ENCODE peak calls at places on chromosomes 4 and X, in nine cellular contexts. C is HCT116, E is left ventricle myocardium inferior, Q is ovary, O is fibroblast of lung, K is A549, T is kidney, X is upper lobe of right lung, G is K562. F is an unnamed sample. For H3K9me3, the result is how much of the 10 kb centered on the place peaks cover.

GRCh38 chrX:149540621-149541520 is at the start of gene EOLA1:
- DNase-seq in O (peak), Q (no peak), K (peak), G (no peak), T (peak), X (peak), E (peak), C (peak), F (peak)

GRCh38 chrX:55057691-55058249 is 17.1 kb upstream of the PAGE2B start:
- DNase-seq in E (no peak), O (peak), K (peak), G (peak), C (peak), Q (no peak), X (no peak), T (no peak), F (no peak)

GRCh38 chrX:134459683-134460004 is 321 bp upstream of the HPRT1 start:
- DNase-seq in Q (no peak), C (no peak), O (peak), K (peak), G (no peak), T (no peak), E (no peak), X (no peak), F (no peak)

GRCh38 chr4:75011131-75011795 is 78.3 kb downstream of the PARM1 start:
- DNase-seq in O (no peak), K (no peak), G (no peak), E (no peak), C (no peak), Q (no peak), T (no peak), X (no peak), F (no peak)

GRCh38 chr4:48290146-48290772 is 20.6 kb upstream of the TEC start:
- DNase-seq in C (peak), O (peak), K (peak), E (no peak), G (peak), X (no peak), T (no peak), Q (no peak), F (no peak)

GRCh38 chr4:109846395-109847098 is 1.4 kb upstream of the LRIT3 start:
- DNase-seq in O (no peak), K (no peak), G (no peak), T (no peak), X (no peak), Q (no peak), C (no peak), E (no peak), F (no peak)

GRCh38 chr4:20256381-20256881 is 4.7 kb downstream of the SLIT2 start:
- DNase-seq in K (no peak), X (no peak), O (peak), T (no peak), G (no peak), C (no peak), E (no peak), Q (no peak), F (no peak)

GRCh38 chr4:89519771-89520170 is 212.2 kb upstream of the GPRIN3 start:
- DNase-seq in T (no peak), O (no peak), K (no peak), G (no peak), X (no peak), E (no peak), C (no peak), Q (no peak), F (no peak)

GRCh38 chrX:110050885-110051284 is 48.0 kb downstream of the TMEM164 start:
- DNase-seq in G (no peak), Q (no peak), T (no peak), X (no peak), C (no peak), O (no peak), K (no peak), E (no peak), F (no peak)

GRCh38 chr4:67261971-67262370 is 283.3 kb downstream of the CENPC start:
- DNase-seq in C (no peak), Q (no peak), T (no peak), X (no peak), O (no peak), G (no peak), K (no peak), E (no peak), F (no peak)

GRCh38 chr4:25113915-25114904 is 46.0 kb downstream of the SEPSECS start:
- DNase-seq in G (no peak), C (no peak), Q (no peak), E (no peak), K (no peak), X (no peak), T (no peak), O (peak), F (no peak)

GRCh38 chr4:105093975-105094374 is 52.7 kb upstream of the TET2 start:
- DNase-seq in E (no peak), C (no peak), G (no peak), X (no peak), Q (no peak), O (no peak), K (no peak), T (no peak), F (no peak)

GRCh38 chr4:17662694-17663093 is 48.3 kb downstream of the MED28 start:
- DNase-seq in E (no peak), C (no peak), K (no peak), T (no peak), G (no peak), X (no peak), Q (no peak), O (peak), F (no peak)

GRCh38 chr4:53916431-53916889 is 147.9 kb downstream of the CHIC2 start:
- DNase-seq in Q (no peak), G (no peak), X (no peak), E (no peak), T (no peak), O (no peak), C (no peak), K (no peak), F (no peak)

GRCh38 chr4:48909697-48910096 is 3.1 kb upstream of the OCIAD2 start:
- DNase-seq in E (no peak), T (peak), G (no peak), X (no peak), K (peak), O (peak), Q (no peak), C (peak), F (peak)

GRCh38 chr4:8289956-8290700 is 20.6 kb downstream of the HTRA3 start:
- DNase-seq in E (peak), O (no peak), C (no peak), K (no peak), Q (peak), T (peak), G (no peak), X (peak), F (peak)

GRCh38 chr4:73212982-73213730 is 45.4 kb downstream of the ANKRD17 start:
- DNase-seq in X (no peak), Q (no peak), T (no peak), K (no peak), O (no peak), G (no peak), E (no peak), C (no peak), F (no peak)

GRCh38 chrX:3299626-3300025 is 46.8 kb downstream of the MXRA5 start:
- DNase-seq in O (peak), X (no peak), T (no peak), G (no peak), K (no peak), E (no peak), Q (no peak), C (no peak), F (no peak)

GRCh38 chr4:15414601-15415091 is 13.2 kb upstream of the C1QTNF7 start:
- DNase-seq in Q (no peak), O (peak), C (no peak), X (no peak), E (no peak), K (peak), T (no peak), G (no peak), F (no peak)

GRCh38 chr4:98332017-98332416 is 70.8 kb downstream of the RAP1GDS1 start:
- DNase-seq in O (no peak), G (no peak), C (no peak), Q (no peak), T (no peak), K (no peak), X (no peak), E (no peak), F (no peak)

GRCh38 chrX:120568047-120568446 is 7.3 kb upstream of the CUL4B start:
- DNase-seq in C (no peak), X (no peak), Q (no peak), E (no peak), G (no peak), K (no peak), T (no peak), O (no peak), F (no peak)

GRCh38 chr4:169080970-169081369 is 70.9 kb upstream of the CBR4 start:
- DNase-seq in Q (no peak), E (no peak), G (no peak), K (no peak), T (no peak), X (no peak), O (peak), C (no peak), F (no peak)

GRCh38 chr4:6300359-6300758 is 30.7 kb downstream of the WFS1 start:
- DNase-seq in G (no peak), T (no peak), K (no peak), O (no peak), E (no peak), X (no peak), C (no peak), Q (no peak), F (peak)

GRCh38 chr4:102064747-102065442 is 274.4 kb downstream of the BANK1 start:
- DNase-seq in O (no peak), X (no peak), Q (no peak), G (no peak), T (no peak), K (no peak), C (no peak), E (no peak), F (no peak)

GRCh38 chr4:107035711-107036601 is at the start of gene DKK2:
- DNase-seq in Q (peak), O (no peak), X (peak), C (no peak), T (peak), E (no peak), K (no peak), G (no peak), F (peak)

GRCh38 chrX:130482871-130483270 is 81.1 kb downstream of the RBMX2 start:
- DNase-seq in Q (no peak), E (no peak), K (no peak), O (no peak), C (no peak), G (no peak), T (no peak), X (no peak), F (no peak)

GRCh38 chr4:3725936-3726895 is 40.0 kb upstream of the ADRA2C start:
- DNase-seq in C (no peak), E (no peak), K (peak), O (no peak), Q (no peak), G (no peak), X (no peak), T (no peak), F (no peak)

GRCh38 chr4:59597536-59598232 is 1602.4 kb upstream of the ADGRL3 start:
- DNase-seq in G (no peak), X (peak), O (no peak), C (no peak), T (no peak), K (no peak), E (no peak), Q (no peak), F (no peak)

GRCh38 chr4:183971938-183972490 is 66.9 kb downstream of the STOX2 start:
- DNase-seq in E (peak), C (no peak), G (no peak), T (no peak), O (no peak), X (no peak), K (no peak), Q (no peak), F (no peak)

GRCh38 chrX:134846042-134846441 is 144.7 kb upstream of the SMIM10 start:
- DNase-seq in K (no peak), G (no peak), T (no peak), C (no peak), Q (no peak), E (no peak), X (no peak), O (no peak), F (no peak)

GRCh38 chr4:147640331-147640730 is 23.1 kb downstream of the TMEM184C start:
- DNase-seq in O (no peak), T (no peak), K (no peak), X (no peak), G (no peak), Q (no peak), C (no peak), E (no peak), F (no peak)

GRCh38 chrX:103741879-103742278 is 31.2 kb downstream of the TMEM31 start:
- DNase-seq in T (no peak), C (no peak), O (no peak), E (no peak), G (no peak), K (no peak), Q (no peak), X (no peak), F (no peak)

GRCh38 chr4:54255881-54256280 is 26.8 kb downstream of the PDGFRA start:
- DNase-seq in K (no peak), C (no peak), T (no peak), X (no peak), O (peak), Q (no peak), G (no peak), E (no peak), F (no peak)

GRCh38 chr4:25908491-25908901 is 5.5 kb upstream of the SMIM20 start:
- DNase-seq in X (no peak), C (peak), G (no peak), T (no peak), E (no peak), Q (no peak), K (peak), O (peak), F (no peak)

GRCh38 chrX:110180928-110181310 is 137.0 kb downstream of the AMMECR1 start:
- DNase-seq in C (peak), Q (no peak), K (peak), X (no peak), O (peak), T (no peak), E (no peak), G (no peak), F (no peak)

GRCh38 chrX:80335062-80335830 is 85.0 kb upstream of the TENT5D start:
- DNase-seq in T (peak), C (no peak), X (peak), G (peak), K (peak), O (no peak), Q (peak), E (peak), F (peak)

GRCh38 chr4:158913766-158914165 is 144.9 kb downstream of the FNIP2 start:
- DNase-seq in Q (no peak), E (no peak), X (no peak), O (no peak), C (no peak), T (no peak), K (no peak), G (no peak), F (no peak)

GRCh38 chr4:100165809-100166208 is 24.5 kb downstream of the DDIT4L start:
- DNase-seq in C (no peak), X (no peak), K (no peak), Q (no peak), G (no peak), O (no peak), T (no peak), E (no peak), F (no peak)

GRCh38 chr4:100168521-100168920 is 21.7 kb downstream of the DDIT4L start:
- DNase-seq in E (no peak), C (no peak), Q (no peak), T (no peak), G (no peak), K (no peak), X (no peak), O (peak), F (no peak)

GRCh38 chr4:100166297-100167034 is 23.8 kb downstream of the DDIT4L start:
- DNase-seq in X (no peak), E (no peak), O (no peak), T (no peak), G (no peak), Q (no peak), C (no peak), K (no peak), F (no peak)

GRCh38 chr4:100162027-100162685 is 28.1 kb downstream of the DDIT4L start:
- DNase-seq in T (no peak), X (no peak), Q (no peak), G (no peak), C (no peak), K (no peak), O (no peak), E (no peak), F (no peak)

DNA sequence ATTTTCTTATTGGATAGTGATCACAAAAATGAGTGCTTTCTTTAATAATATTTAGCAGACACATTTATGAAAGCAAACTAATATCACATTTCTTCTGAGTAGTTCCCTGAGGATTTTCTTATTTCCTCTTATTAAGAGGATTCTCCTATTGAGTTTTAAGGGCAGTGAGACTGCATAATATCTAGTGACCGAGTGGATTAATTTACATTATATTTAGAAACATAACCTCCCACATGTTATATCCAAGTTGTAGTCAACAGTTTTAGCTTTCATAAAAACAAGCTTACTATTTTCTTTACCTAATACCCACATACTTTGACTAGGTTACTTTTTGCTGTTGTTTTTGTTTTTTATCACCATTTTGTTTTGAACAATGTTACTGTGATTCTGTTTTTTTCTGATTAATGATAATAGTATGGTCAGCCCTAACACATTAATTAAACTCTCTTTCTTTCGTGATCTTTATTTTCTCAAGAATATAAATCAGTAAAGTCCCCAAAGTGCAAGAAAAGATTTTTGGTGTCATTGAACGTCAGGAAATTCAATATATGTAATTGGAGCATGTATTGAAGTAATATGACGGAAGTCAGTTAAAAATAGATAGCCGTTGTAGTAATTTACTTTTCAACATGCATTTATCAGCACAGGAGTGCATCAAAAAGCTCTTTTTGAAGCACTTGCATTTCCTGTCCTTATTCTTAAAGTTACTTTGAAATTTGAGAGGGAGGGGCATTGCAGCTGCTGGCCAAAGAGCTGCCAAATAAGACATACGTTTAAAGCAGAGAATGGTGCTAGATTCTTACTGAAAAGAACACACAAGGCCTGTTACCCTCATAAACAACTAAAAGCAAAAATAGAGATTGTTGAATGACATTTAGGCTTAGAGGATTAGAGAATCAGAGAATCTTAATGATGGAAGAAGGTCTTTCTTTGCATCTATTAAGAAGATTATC is 25.2 kb downstream of the DDIT4L start:
- DNase-seq in K (no peak), E (no peak), Q (no peak), C (no peak), O (no peak), G (no peak), X (no peak), T (no peak), F (no peak)
- H3K9me3 ChIP-seq in K (under half), E (under half), Q (under half), C (under half), O (under half), G (under half), X (under half), T (under half), F (under half)

DNA sequence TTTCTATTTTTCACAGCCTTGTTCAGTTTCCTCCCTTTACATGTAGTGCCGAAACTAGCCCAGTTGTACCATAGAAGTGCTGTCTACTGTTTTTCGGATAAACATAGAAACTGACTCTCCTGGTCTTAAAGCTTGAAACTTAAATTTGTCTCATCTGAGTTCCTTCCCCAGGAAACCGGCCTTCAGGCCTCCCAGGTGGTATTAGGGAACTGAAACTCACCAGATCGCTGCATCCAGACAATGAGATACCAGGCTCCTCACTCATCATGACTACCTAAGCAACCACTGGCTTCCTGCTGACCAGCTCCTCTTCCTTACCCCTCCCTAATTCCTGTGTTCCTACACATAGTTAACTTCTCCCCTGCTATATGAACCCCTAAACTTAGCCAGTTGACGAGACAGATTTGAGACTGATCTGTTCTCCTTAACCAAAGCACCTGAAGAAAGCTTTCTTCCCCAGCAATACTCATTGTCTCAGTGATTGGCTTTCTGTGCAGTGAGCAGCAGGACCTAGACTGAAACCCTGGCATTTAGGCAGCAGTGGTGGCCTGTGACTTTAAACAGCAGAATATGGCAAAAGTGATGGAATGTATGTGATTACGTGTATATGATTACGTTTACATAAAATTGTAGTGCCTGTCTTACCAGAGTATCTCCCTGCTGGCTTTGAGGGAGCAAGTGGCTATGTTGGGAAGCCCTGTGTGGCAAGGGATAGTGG is 959.1 kb upstream of the LCORL start:
- DNase-seq in X (no peak), K (no peak), E (no peak), T (no peak), Q (no peak), C (no peak), G (no peak), O (no peak), F (no peak)
- H3K9me3 ChIP-seq in X (under half), K (under half), E (under half), T (under half), Q (under half), C (under half), G (under half), O (under half), F (under half)

GRCh38 chr4:77581724-77582123 is 23.9 kb upstream of the CXCL13 start:
- DNase-seq in O (peak), E (no peak), K (no peak), X (no peak), Q (no peak), C (no peak), T (no peak), G (no peak), F (no peak)

GRCh38 chr4:77582716-77583115 is 22.9 kb upstream of the CXCL13 start:
- DNase-seq in X (no peak), T (no peak), C (no peak), E (no peak), G (no peak), K (peak), O (no peak), Q (no peak), F (no peak)

GRCh38 chr4:77579406-77580076 is 26.1 kb upstream of the CXCL13 start:
- DNase-seq in T (no peak), Q (no peak), C (peak), X (no peak), E (no peak), K (peak), O (peak), G (no peak), F (no peak)

GRCh38 chr4:77578145-77578544 is 27.5 kb upstream of the CXCL13 start:
- DNase-seq in T (no peak), E (no peak), O (no peak), G (no peak), X (no peak), Q (no peak), C (no peak), K (no peak), F (no peak)

GRCh38 chr4:77582151-77582550 is 23.5 kb upstream of the CXCL13 start:
- DNase-seq in O (no peak), E (no peak), K (no peak), T (no peak), C (no peak), X (no peak), Q (no peak), G (no peak), F (no peak)
- H3K9me3 ChIP-seq in O (under half), E (under half), K (under half), T (under half), C (under half), X (under half), Q (under half), G (under half), F (under half)

GRCh38 chr4:160247091-160247656 is 1144.3 kb downstream of the RAPGEF2 start:
- DNase-seq in C (no peak), O (no peak), G (no peak), X (no peak), Q (no peak), E (no peak), K (no peak), T (peak), F (no peak)
- H3K9me3 ChIP-seq in C (under half), O (under half), G (under half), X (under half), Q (under half), E (under half), K (under half), T (under half), F (under half)

GRCh38 chrX:9091253-9091652 is 57.3 kb upstream of the FAM9B start:
- DNase-seq in C (no peak), T (no peak), Q (no peak), X (no peak), O (no peak), E (no peak), K (no peak), G (no peak), F (no peak)
- H3K9me3 ChIP-seq in C (under half), T (under half), Q (under half), X (under half), O (under half), E (under half), K (under half), G (under half), F (under half)